ENCODE peak calls at places on chromosomes 5 and 9, in seven cellular contexts. U is hippocampal formation; R is islet precursor cell; A is hypothalamus; C is HCT116; N is stimulated activated CD8-positive, alpha-beta memory T cell treated with anti-CD3 and anti-CD28 coated beads, Interleukin-15, amount 100 ng/mL, for 24 hours; G is stimulated activated CD4-positive, alpha-beta T cell treated with anti-CD3 and anti-CD28 coated beads, TNF-alpha, amount 100 ng/mL, for 48 hours. H is an unnamed sample.

GRCh38 chr5:76152161-76152560 is 69.0 kb downstream of the SV2C start:
- DNase-seq in C (no peak), A (no peak), U (no peak), R (no peak), G (no peak), N (no peak), H (no peak)

GRCh38 chr5:58648846-58649245 is 66.0 kb downstream of the RAB3C start:
- DNase-seq in A (no peak), R (no peak), U (no peak), G (no peak), C (no peak), N (no peak), H (no peak)

GRCh38 chr5:107085572-107085971 is 585.2 kb downstream of the EFNA5 start:
- DNase-seq in G (no peak), C (no peak), R (no peak), U (no peak), N (no peak), A (no peak), H (no peak)

GRCh38 chr5:142108432-142109355 is at the start of gene NDFIP1:
- DNase-seq in G (peak), U (peak), N (peak), R (peak), A (peak), C (peak), H (peak)

GRCh38 chr5:53908752-53909151 is 348.3 kb downstream of the NDUFS4 start:
- DNase-seq in A (no peak), G (no peak), U (no peak), N (no peak), C (no peak), R (no peak), H (no peak)

GRCh38 chr5:13629218-13629617 is 315.3 kb downstream of the DNAH5 start:
- DNase-seq in U (no peak), N (no peak), G (no peak), R (no peak), A (no peak), C (no peak), H (no peak)

GRCh38 chr9:22103650-22104575 is 94.8 kb upstream of the CDKN2B start:
- DNase-seq in G (no peak), U (no peak), C (no peak), R (no peak), A (no peak), N (no peak), H (no peak)

GRCh38 chr5:177468329-177469058 is 4.9 kb downstream of the DBN1 start:
- DNase-seq in N (no peak), U (no peak), A (no peak), G (no peak), R (no peak), C (no peak), H (no peak)

GRCh38 chr5:27241564-27242257 is 203.3 kb upstream of the CDH9 start:
- DNase-seq in R (no peak), G (no peak), A (no peak), C (no peak), N (no peak), U (no peak), H (no peak)

GRCh38 chr5:107393846-107394245 is 276.9 kb downstream of the EFNA5 start:
- DNase-seq in G (no peak), R (no peak), A (no peak), U (no peak), N (no peak), C (no peak), H (no peak)

GRCh38 chr5:173069661-173070060 is 13.5 kb downstream of the CREBRF start:
- DNase-seq in R (no peak), N (no peak), A (no peak), G (no peak), C (no peak), U (no peak), H (no peak)

GRCh38 chr5:57902035-57902434 is 419.4 kb upstream of the ACTBL2 start:
- DNase-seq in A (no peak), R (no peak), G (no peak), N (no peak), C (no peak), U (no peak), H (no peak)

GRCh38 chr9:99919930-99920329 is 13.5 kb downstream of the STX17 start:
- DNase-seq in G (no peak), U (no peak), A (no peak), N (no peak), C (no peak), R (no peak), H (no peak)

GRCh38 chr5:112344540-112344939 is 74.5 kb downstream of the EPB41L4A start:
- DNase-seq in N (no peak), U (no peak), A (no peak), R (no peak), C (no peak), G (no peak), H (no peak)

GRCh38 chr9:32424616-32425015 is 40.2 kb downstream of the ACO1 start:
- DNase-seq in U (no peak), N (no peak), R (peak), A (no peak), C (no peak), G (no peak), H (no peak)

H was measured in caudate nucleus.